ENCODE peak calls at places on chromosomes 1 and 21, in six cellular contexts. K is esophagus squamous epithelium, D is cardiac muscle cell, A is aorta, W is colonic mucosa, M is hepatocyte. G is an unnamed sample.
A peak's percentile ranks its signal among the peaks of the same experiment; 100 is the strongest.

GRCh38 chr21:43210454-43211084 is 41.8 kb downstream of the CRYAA start:
- DNase-seq in M (no peak), K (no peak), A (peak; percentile 48), W (peak; percentile 16), D (no peak), G (no peak)

GRCh38 chr1:158054721-158055120 is 61.3 kb downstream of the KIRREL1 start:
- DNase-seq in D (no peak), W (no peak), A (no peak), K (no peak), M (no peak), G (no peak)

GRCh38 chr1:196148367-196148970 is 459.8 kb downstream of the KCNT2 start:
- DNase-seq in M (peak; percentile 22), W (no peak), K (no peak), D (peak; percentile 20), A (no peak), G (peak; percentile 45)

GRCh38 chr1:88998716-88999115 is 6.3 kb upstream of the KYAT3 start:
- DNase-seq in D (peak; percentile 77), W (no peak), M (peak; percentile 75), K (no peak), A (no peak), G (peak; percentile 83)

GRCh38 chr1:89615676-89616598 is 17.0 kb upstream of the LRRC8C start:
- DNase-seq in A (no peak), W (no peak), K (no peak), D (no peak), M (no peak), G (peak; percentile 13)

GRCh38 chr21:42523941-42524340 is 10.3 kb downstream of the SLC37A1 start:
- DNase-seq in W (peak; percentile 60), D (no peak), K (no peak), A (no peak), M (peak; percentile 48), G (peak; percentile 55)

GRCh38 chr1:162349635-162350330 is 26.9 kb downstream of the SPATA46 start:
- DNase-seq in A (no peak), W (peak; percentile 54), K (no peak), D (no peak), M (peak; percentile 67), G (peak; percentile 91)

GRCh38 chr1:37999434-38000232 is 5.7 kb downstream of the FHL3 start:
- DNase-seq in A (peak; percentile 83), W (no peak), M (peak; percentile 70), D (no peak), K (no peak), G (peak; percentile 11)

GRCh38 chr21:28799926-28800325 is 192.8 kb downstream of the LTN1 start:
- DNase-seq in A (no peak), K (no peak), M (peak; percentile 12), W (no peak), D (no peak), G (no peak)

GRCh38 chr1:17369466-17369865 is 2.5 kb upstream of the PADI6 start:
- DNase-seq in A (no peak), K (no peak), M (no peak), D (no peak), W (no peak), G (no peak)

GRCh38 chr1:190478193-190479007 is 736 bp upstream of the BRINP3 start:
- DNase-seq in W (peak; percentile 53), M (peak; percentile 46), K (no peak), D (peak; percentile 55), A (no peak), G (peak; percentile 74)

GRCh38 chr1:5522605-5523145 is 469.6 kb downstream of the NPHP4 start:
- DNase-seq in D (no peak), A (no peak), W (no peak), M (no peak), K (no peak), G (no peak)

GRCh38 chr21:45465611-45466329 is 60.8 kb downstream of the COL18A1 start:
- DNase-seq in A (peak; percentile 72), W (no peak), D (no peak), K (no peak), M (no peak), G (no peak)

GRCh38 chr1:65149391-65149729 is 1.4 kb downstream of the AK4 start:
- DNase-seq in A (no peak), W (no peak), D (no peak), K (no peak), M (no peak), G (no peak)

GRCh38 chr1:151720974-151721787 is at the start of gene RIIAD1:
- DNase-seq in K (no peak), W (no peak), M (peak; percentile 44), D (peak; percentile 63), A (no peak), G (peak; percentile 30)

GRCh38 chr1:21874778-21875547 is 62.1 kb downstream of the HSPG2 start:
- DNase-seq in A (no peak), K (no peak), M (no peak), D (no peak), W (no peak), G (no peak)

GRCh38 chr21:38769253-38769780 is 36.4 kb upstream of the ETS2 start:
- DNase-seq in K (no peak), A (no peak), M (peak; percentile 38), W (no peak), D (no peak), G (no peak)

GRCh38 chr1:12342261-12343003 is 112.6 kb downstream of the VPS13D start:
- DNase-seq in K (no peak), D (peak; percentile 80), W (no peak), M (no peak), A (no peak), G (no peak)
- H3K4me3 ChIP-seq in K (no peak overlapping the region), D (no peak overlapping the region), W (no peak overlapping the region), M (no peak overlapping the region), A (no peak overlapping the region), G (no peak overlapping the region)

DNA sequence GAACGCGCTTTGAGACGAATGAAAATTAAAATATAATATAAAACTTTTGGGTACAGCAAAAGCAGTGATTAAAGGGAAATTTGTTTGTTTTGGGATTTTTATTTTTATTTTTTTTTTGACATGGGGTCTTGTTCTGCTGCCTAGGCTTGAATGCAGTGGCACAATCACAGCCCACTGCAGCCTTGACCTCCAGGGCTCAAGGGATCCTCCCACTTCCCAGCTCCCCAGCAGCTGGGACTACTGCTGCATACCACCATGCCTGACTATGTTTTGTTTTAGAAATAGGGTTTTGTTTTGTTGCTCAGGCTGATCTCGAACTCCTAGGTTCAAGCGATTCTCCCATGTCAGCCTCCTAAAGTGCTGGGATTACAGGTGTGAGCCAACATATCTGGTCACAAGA is 30.3 kb downstream of the USP24 start:
- DNase-seq in M (no peak), K (no peak), W (no peak), A (no peak), D (no peak), G (no peak)
- H3K4me1 ChIP-seq in M (no peaks in the 10 kb centered on the region), K (no peaks in the 10 kb centered on the region), W (no peaks in the 10 kb centered on the region), A (peaks cover 2% of the 10 kb centered on the region), D (no peaks in the 10 kb centered on the region), G (no peaks in the 10 kb centered on the region)

GRCh38 chr1:232751393-232752140 is 53.6 kb upstream of the MAP10 start:
- DNase-seq in K (no peak), A (no peak), D (no peak), M (no peak), W (no peak), G (no peak)
- H3K9me3 ChIP-seq in K (peaks cover 12% of the 10 kb centered on the region), A (peaks cover 9% of the 10 kb centered on the region), D (peaks cover 3% of the 10 kb centered on the region), M (no peaks in the 10 kb centered on the region), W (no peaks in the 10 kb centered on the region), G (peaks cover 2% of the 10 kb centered on the region)

GRCh38 chr1:243416510-243416909 is 160.7 kb downstream of the SDCCAG8 start:
- DNase-seq in D (no peak), M (no peak), K (no peak), W (no peak), A (no peak), G (no peak)

GRCh38 chr1:243420369-243420768 is 164.5 kb downstream of the SDCCAG8 start:
- DNase-seq in A (no peak), M (no peak), K (no peak), D (no peak), W (no peak), G (no peak)

GRCh38 chr1:243422362-243422761 is 166.5 kb downstream of the SDCCAG8 start:
- DNase-seq in A (no peak), K (no peak), W (no peak), D (no peak), M (no peak), G (no peak)

GRCh38 chr1:243420968-243421675 is 165.3 kb downstream of the SDCCAG8 start:
- DNase-seq in W (no peak), M (no peak), K (no peak), A (no peak), D (no peak), G (no peak)

GRCh38 chr1:243421784-243422183 is 165.9 kb downstream of the SDCCAG8 start:
- DNase-seq in M (peak; percentile 43), D (peak; percentile 41), K (no peak), A (no peak), W (peak; percentile 20), G (peak; percentile 36)
- H3K4me3 ChIP-seq in M (no peak overlapping the region), D (no peak overlapping the region), K (no peak overlapping the region), A (no peak overlapping the region), W (no peak overlapping the region), G (no peak overlapping the region)

DNA sequence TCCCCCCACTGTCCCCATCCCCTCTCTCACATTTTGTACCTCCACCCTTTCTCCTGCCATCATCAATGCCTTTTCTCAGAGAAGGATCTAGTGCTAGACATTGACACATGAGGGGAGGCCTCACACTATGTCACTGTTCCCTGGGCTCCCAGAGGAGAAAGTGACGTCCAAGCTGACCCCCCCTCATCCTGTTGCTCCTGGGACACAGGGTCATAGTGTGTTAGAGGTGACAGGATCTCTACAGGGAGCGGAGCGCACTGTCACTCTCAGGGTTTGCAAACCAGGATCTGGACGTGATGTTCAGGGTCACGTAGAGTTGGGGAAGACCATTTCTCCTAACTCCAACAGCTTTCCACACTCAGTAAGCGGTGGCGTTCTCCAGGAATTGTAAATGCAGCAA is 2.6 kb downstream of the NCMAP start:
- DNase-seq in K (no peak), A (no peak), W (no peak), D (no peak), M (no peak), G (no peak)
- H3K4me1 ChIP-seq in K (peaks cover 8% of the 10 kb centered on the region), A (no peaks in the 10 kb centered on the region), W (no peaks in the 10 kb centered on the region), D (peaks cover 4% of the 10 kb centered on the region), M (peaks cover 9% of the 10 kb centered on the region), G (no peaks in the 10 kb centered on the region)

DNA sequence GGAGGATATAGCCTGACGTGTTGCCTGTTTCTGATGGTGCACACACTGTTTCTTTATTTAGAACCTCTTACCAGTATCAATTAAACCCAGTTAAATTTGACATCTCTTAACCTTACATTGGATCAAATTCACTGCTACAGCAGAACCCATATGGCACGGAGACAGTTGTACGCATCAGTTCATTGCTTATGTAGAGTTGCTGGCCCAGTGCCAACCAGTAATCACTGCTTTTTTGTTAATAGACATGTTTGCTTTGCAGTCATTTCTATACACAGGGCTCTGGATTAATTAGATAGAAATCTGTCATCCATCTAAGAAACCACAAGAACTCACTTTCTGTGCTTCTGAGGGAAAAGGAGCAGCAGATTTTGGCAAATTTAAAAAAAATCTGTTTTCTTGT is 154.0 kb downstream of the RWDD3 start:
- DNase-seq in M (no peak), K (no peak), W (no peak), D (no peak), A (no peak), G (no peak)
- H3K9me3 ChIP-seq in M (no peaks in the 10 kb centered on the region), K (no peaks in the 10 kb centered on the region), W (no peaks in the 10 kb centered on the region), D (no peaks in the 10 kb centered on the region), A (peaks cover 2% of the 10 kb centered on the region), G (no peaks in the 10 kb centered on the region)

GRCh38 chr1:225533238-225533637 is 105.4 kb upstream of the LBR start:
- DNase-seq in D (peak; percentile 31), W (no peak), A (no peak), K (no peak), M (peak; percentile 25), G (peak; percentile 17)
- H3K4me3 ChIP-seq in D (no peak overlapping the region), W (no peak overlapping the region), A (no peak overlapping the region), K (no peak overlapping the region), M (no peak overlapping the region), G (no peak overlapping the region)

G was measured in small intestine.